ENCODE peak calls at places on chromosomes 3 and 15, in five cellular contexts. Q, V, H, K and C are unnamed samples.

GRCh38 chr3:55147856-55148720 is 220.2 kb upstream of the LRTM1 start:
- DNase-seq in Q (no peak), H (no peak), V (peak; percentile 57), K (no peak), C (no peak)

GRCh38 chr15:34713635-34714034 is 41.2 kb downstream of the GJD2 start:
- DNase-seq in V (no peak), K (no peak), H (no peak), Q (no peak), C (no peak)

GRCh38 chr3:13624671-13625125 is 75.8 kb downstream of the FBLN2 start:
- DNase-seq in K (no peak), H (no peak), V (no peak), Q (no peak), C (no peak)

GRCh38 chr3:113097821-113098516 is 107.2 kb downstream of the GTPBP8 start:
- DNase-seq in H (no peak), K (peak; percentile 93), Q (no peak), V (peak; percentile 79), C (no peak)

GRCh38 chr3:100257601-100258000 is 3.2 kb upstream of the TBC1D23 start:
- DNase-seq in H (no peak), K (no peak), V (no peak), Q (no peak), C (no peak)

GRCh38 chr3:120113128-120114116 is 19.2 kb upstream of the GSK3B start:
- DNase-seq in K (no peak), H (no peak), Q (no peak), V (peak; percentile 58), C (no peak)

GRCh38 chr3:57154470-57154869 is 10.7 kb downstream of the IL17RD start:
- DNase-seq in V (no peak), Q (no peak), K (peak; percentile 34), H (no peak), C (no peak)

GRCh38 chr15:66089049-66089448 is 164.5 kb downstream of the MEGF11 start:
- DNase-seq in H (no peak), Q (no peak), K (no peak), V (no peak), C (no peak)

GRCh38 chr3:156941311-156941710 is 115.2 kb downstream of the LEKR1 start:
- DNase-seq in K (no peak), Q (no peak), H (no peak), V (no peak), C (no peak)
- H3K4me2 ChIP-seq in K (no peak overlapping the region), Q (no peak overlapping the region), H (no peak overlapping the region), V (no peak overlapping the region), C (no peak overlapping the region)

DNA sequence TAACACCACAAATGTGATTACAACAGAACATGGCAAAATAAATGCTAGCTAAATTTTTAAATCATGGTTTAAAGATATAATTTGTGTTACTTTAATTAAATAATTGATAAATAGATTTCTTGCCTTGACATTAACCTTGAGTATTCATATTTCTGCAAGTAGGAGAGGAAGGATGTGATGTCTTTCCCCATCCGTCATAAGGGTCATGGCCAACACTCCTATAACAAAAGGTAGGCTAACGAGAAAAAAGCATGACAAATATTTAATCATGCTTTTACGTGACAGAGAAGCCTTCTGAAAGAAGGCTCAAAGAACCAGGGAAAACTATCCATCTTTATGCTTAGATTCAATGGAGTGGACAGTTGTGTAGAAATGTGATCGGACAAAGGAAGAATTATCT is 135.2 kb downstream of the SERPINI1 start:
- DNase-seq in H (no peak), Q (no peak), K (no peak), V (no peak), C (no peak)
- H2BK12ac ChIP-seq in H (no peak overlapping the region), Q (no peak overlapping the region), K (no peak overlapping the region), V (no peak overlapping the region), C (no peak overlapping the region)

GRCh38 chr3:157542711-157543485 is 39.7 kb upstream of the VEPH1 start:
- DNase-seq in H (peak; percentile 85), V (peak; percentile 33), K (peak; percentile 77), Q (peak; percentile 14), C (peak; percentile 82)
- H3K4ac ChIP-seq in H (no peak overlapping the region), V (peak overlapping the region; percentile 52), K (no peak overlapping the region), Q (no peak overlapping the region), C (no peak overlapping the region)

GRCh38 chr3:8366214-8366613 is 135.4 kb upstream of the LMCD1 start:
- DNase-seq in K (no peak), V (no peak), Q (no peak), H (no peak), C (no peak)

GRCh38 chr3:8368598-8368997 is 133.0 kb upstream of the LMCD1 start:
- DNase-seq in V (no peak), H (no peak), Q (no peak), K (no peak), C (no peak)

GRCh38 chr3:8371085-8371551 is 130.5 kb upstream of the LMCD1 start:
- DNase-seq in V (peak; percentile 61), Q (no peak), K (no peak), H (no peak), C (no peak)

GRCh38 chr3:8369638-8370037 is 132.0 kb upstream of the LMCD1 start:
- DNase-seq in H (no peak), Q (no peak), V (no peak), K (no peak), C (no peak)

GRCh38 chr3:8371955-8372600 is 129.5 kb upstream of the LMCD1 start:
- DNase-seq in Q (no peak), K (no peak), V (no peak), H (no peak), C (no peak)
- H3K4me2 ChIP-seq in Q (no peak overlapping the region), K (no peak overlapping the region), V (no peak overlapping the region), H (no peak overlapping the region), C (no peak overlapping the region)